ENCODE peak calls at places on chromosomes 3 and 15, in nine cellular contexts. A is GM12891; K is ACHN; S is brain microvascular endothelial cell; C is CD8-positive, alpha-beta T cell; D is stimulated activated CD8-positive, alpha-beta memory T cell treated with anti-CD3 and anti-CD28 coated beads, Interleukin-7, amount 100 ng/mL, for 4 hours; B is GM13977; R is OCI-M1; U is activated naive CD4-positive, alpha-beta T cell treated with Interleukin-2 at 50 U/mL for 16 hours. O is an unnamed sample.

GRCh38 chr3:127431066-127431465 is 143.2 kb upstream of the PRR20G start:
- DNase-seq in A (no peak), K (no peak), S (no peak), C (no peak), D (no peak), B (no peak), R (peak), U (no peak), O (no peak)

GRCh38 chr15:50267577-50267976 is 2.1 kb upstream of the HDC start:
- DNase-seq in A (no peak), K (no peak), S (no peak), C (no peak), D (no peak), B (no peak), R (no peak), U (no peak), O (no peak)

GRCh38 chr3:127044996-127045395 is 62.1 kb downstream of the PLXNA1 start:
- DNase-seq in A (no peak), K (peak), S (no peak), C (no peak), D (no peak), B (no peak), R (peak), U (no peak), O (no peak)

GRCh38 chr3:45659661-45660566 is 29.3 kb upstream of the SACM1L start:
- DNase-seq in A (no peak), K (peak), S (peak), C (peak), D (no peak), B (no peak), R (peak), U (peak), O (peak)

GRCh38 chr15:96276438-96277210 is 53.9 kb upstream of the NR2F2 start:
- DNase-seq in A (no peak), K (no peak), S (no peak), C (no peak), D (no peak), B (no peak), R (no peak), U (no peak), O (peak)

GRCh38 chr3:23676093-23676492 is 129.7 kb upstream of the UBE2E1 start:
- DNase-seq in A (no peak), K (no peak), S (no peak), C (no peak), D (no peak), B (no peak), R (no peak), U (no peak), O (no peak)

GRCh38 chr15:55742927-55743614 is at the start of gene PRTG:
- DNase-seq in A (peak), K (peak), S (peak), C (no peak), D (no peak), B (peak), R (peak), U (no peak), O (peak)

GRCh38 chr15:51600114-51600513 is 22.5 kb downstream of the DMXL2 start:
- DNase-seq in A (peak), K (peak), S (peak), C (no peak), D (no peak), B (no peak), R (no peak), U (no peak), O (no peak)

GRCh38 chr3:14434105-14434504 is 31.7 kb downstream of the SLC6A6 start:
- DNase-seq in A (no peak), K (no peak), S (no peak), C (no peak), D (no peak), B (no peak), R (no peak), U (peak), O (peak)

GRCh38 chr3:141336672-141337522 is 31.4 kb upstream of the ZBTB38 start:
- DNase-seq in A (peak), K (peak), S (peak), C (no peak), D (no peak), B (peak), R (peak), U (no peak), O (peak)

GRCh38 chr15:38041576-38041975 is 107.1 kb downstream of the TMCO5A start:
- DNase-seq in A (no peak), K (peak), S (no peak), C (no peak), D (no peak), B (no peak), R (no peak), U (no peak), O (peak)

GRCh38 chr15:58268746-58269145 is 130.6 kb downstream of the AQP9 start:
- DNase-seq in A (no peak), K (no peak), S (no peak), C (no peak), D (no peak), B (no peak), R (no peak), U (no peak), O (no peak)

GRCh38 chr3:63228677-63229076 is 49.4 kb upstream of the SYNPR start:
- DNase-seq in A (no peak), K (peak), S (peak), C (no peak), D (no peak), B (peak), R (peak), U (no peak), O (peak)